ENCODE peak calls at places on chromosome 18, in eight cellular contexts. One of them, this sample, is unnamed.

GRCh38 chr18:355678-356077 is 87.8 kb upstream of the THOC1 start:
- DNase-seq in CD4-positive, CD25-positive, alpha-beta regulatory T cell: no peak
- DNase-seq in hippocampal formation: no peak
- DNase-seq in NCI-H69: no peak
- DNase-seq in activated CD4-positive, alpha-beta T cell treated with anti-CD3 and anti-CD28 coated beads for 48 hours: no peak
- DNase-seq in neuronal stem cell: no peak
- DNase-seq in substantia nigra: no peak
- DNase-seq in prostate gland: no peak
- DNase-seq in this sample: no peak

GRCh38 chr18:73043231-73044000 is 175.6 kb upstream of the NETO1 start:
- DNase-seq in activated CD4-positive, alpha-beta T cell treated with anti-CD3 and anti-CD28 coated beads for 48 hours: no peak
- DNase-seq in hippocampal formation: no peak
- DNase-seq in NCI-H69: peak; percentile 84
- DNase-seq in prostate gland: no peak
- DNase-seq in neuronal stem cell: no peak
- DNase-seq in CD4-positive, CD25-positive, alpha-beta regulatory T cell: no peak
- DNase-seq in substantia nigra: no peak
- DNase-seq in this sample: no peak

GRCh38 chr18:36572135-36572856 is 256.5 kb downstream of the TPGS2 start:
- DNase-seq in CD4-positive, CD25-positive, alpha-beta regulatory T cell: no peak
- DNase-seq in NCI-H69: peak; percentile 81
- DNase-seq in hippocampal formation: no peak
- DNase-seq in neuronal stem cell: peak; percentile 46
- DNase-seq in activated CD4-positive, alpha-beta T cell treated with anti-CD3 and anti-CD28 coated beads for 48 hours: peak; percentile 30
- DNase-seq in substantia nigra: peak; percentile 32
- DNase-seq in prostate gland: peak; percentile 40
- DNase-seq in this sample: peak; percentile 47

GRCh38 chr18:28136071-28136470 is 40.9 kb downstream of the CDH2 start:
- DNase-seq in NCI-H69: no peak
- DNase-seq in neuronal stem cell: no peak
- DNase-seq in prostate gland: no peak
- DNase-seq in activated CD4-positive, alpha-beta T cell treated with anti-CD3 and anti-CD28 coated beads for 48 hours: no peak
- DNase-seq in CD4-positive, CD25-positive, alpha-beta regulatory T cell: no peak
- DNase-seq in substantia nigra: no peak
- DNase-seq in hippocampal formation: no peak
- DNase-seq in this sample: no peak

GRCh38 chr18:38368886-38369285 is 803.3 kb upstream of the CELF4 start:
- DNase-seq in substantia nigra: no peak
- DNase-seq in activated CD4-positive, alpha-beta T cell treated with anti-CD3 and anti-CD28 coated beads for 48 hours: no peak
- DNase-seq in CD4-positive, CD25-positive, alpha-beta regulatory T cell: no peak
- DNase-seq in prostate gland: no peak
- DNase-seq in hippocampal formation: no peak
- DNase-seq in NCI-H69: no peak
- DNase-seq in neuronal stem cell: no peak
- DNase-seq in this sample: no peak

GRCh38 chr18:78865056-78865598 is 114.5 kb upstream of the SALL3 start:
- DNase-seq in prostate gland: no peak
- DNase-seq in CD4-positive, CD25-positive, alpha-beta regulatory T cell: no peak
- DNase-seq in NCI-H69: no peak
- DNase-seq in substantia nigra: no peak
- DNase-seq in activated CD4-positive, alpha-beta T cell treated with anti-CD3 and anti-CD28 coated beads for 48 hours: no peak
- DNase-seq in hippocampal formation: no peak
- DNase-seq in neuronal stem cell: no peak
- DNase-seq in this sample: no peak

GRCh38 chr18:50726960-50727589 is 92.7 kb downstream of the MRO start:
- DNase-seq in NCI-H69: peak; percentile 35
- DNase-seq in activated CD4-positive, alpha-beta T cell treated with anti-CD3 and anti-CD28 coated beads for 48 hours: no peak
- DNase-seq in neuronal stem cell: no peak
- DNase-seq in prostate gland: no peak
- DNase-seq in hippocampal formation: no peak
- DNase-seq in CD4-positive, CD25-positive, alpha-beta regulatory T cell: no peak
- DNase-seq in substantia nigra: no peak
- DNase-seq in this sample: no peak

GRCh38 chr18:78228974-78229373 is 750.6 kb upstream of the SALL3 start:
- DNase-seq in NCI-H69: peak; percentile 51
- DNase-seq in prostate gland: no peak
- DNase-seq in substantia nigra: no peak
- DNase-seq in activated CD4-positive, alpha-beta T cell treated with anti-CD3 and anti-CD28 coated beads for 48 hours: no peak
- DNase-seq in hippocampal formation: no peak
- DNase-seq in CD4-positive, CD25-positive, alpha-beta regulatory T cell: no peak
- DNase-seq in neuronal stem cell: no peak
- DNase-seq in this sample: no peak

GRCh38 chr18:61991201-61991600 is 98.4 kb upstream of the RNF152 start:
- DNase-seq in activated CD4-positive, alpha-beta T cell treated with anti-CD3 and anti-CD28 coated beads for 48 hours: no peak
- DNase-seq in prostate gland: no peak
- DNase-seq in substantia nigra: no peak
- DNase-seq in NCI-H69: no peak
- DNase-seq in hippocampal formation: no peak
- DNase-seq in neuronal stem cell: no peak
- DNase-seq in CD4-positive, CD25-positive, alpha-beta regulatory T cell: no peak
- DNase-seq in this sample: no peak

GRCh38 chr18:27004056-27004829 is 138.7 kb upstream of the AQP4 start:
- DNase-seq in hippocampal formation: no peak
- DNase-seq in prostate gland: no peak
- DNase-seq in CD4-positive, CD25-positive, alpha-beta regulatory T cell: no peak
- DNase-seq in neuronal stem cell: no peak
- DNase-seq in NCI-H69: peak; percentile 44
- DNase-seq in activated CD4-positive, alpha-beta T cell treated with anti-CD3 and anti-CD28 coated beads for 48 hours: no peak
- DNase-seq in substantia nigra: no peak
- DNase-seq in this sample: no peak

GRCh38 chr18:69326094-69326493 is 74.6 kb upstream of the DOK6 start:
- DNase-seq in CD4-positive, CD25-positive, alpha-beta regulatory T cell: no peak
- DNase-seq in hippocampal formation: no peak
- DNase-seq in prostate gland: no peak
- DNase-seq in activated CD4-positive, alpha-beta T cell treated with anti-CD3 and anti-CD28 coated beads for 48 hours: no peak
- DNase-seq in substantia nigra: no peak
- DNase-seq in NCI-H69: peak; percentile 81
- DNase-seq in neuronal stem cell: no peak
- DNase-seq in this sample: no peak

This sample was measured in mucosa of gallbladder.